ENCODE peak calls at places on chromosomes 2 and 18, in eight cellular contexts. M is IMR-90, Y is Peyer's patch, P is nephron progenitor cell, X is neural crest cell, R is cardiac muscle cell, I is endothelial cell, Q is A673. H is an unnamed sample.

GRCh38 chr2:223846524-223846923 is 9.1 kb upstream of the AP1S3 start:
- DNase-seq in X (no peak), P (no peak), I (no peak), Y (no peak), M (peak; percentile 93), Q (peak; percentile 39), R (no peak), H (no peak)

GRCh38 chr2:46978696-46979095 is 63.1 kb upstream of the MCFD2 start:
- DNase-seq in X (no peak), R (no peak), P (no peak), I (no peak), Q (no peak), Y (no peak), M (no peak), H (no peak)

GRCh38 chr2:70086278-70086837 is 919 bp upstream of the PCBP1 start:
- DNase-seq in Q (peak; percentile 74), Y (peak; percentile 89), P (peak; percentile 43), X (peak; percentile 58), R (peak; percentile 62), I (peak; percentile 64), M (peak; percentile 82), H (peak; percentile 75)

GRCh38 chr2:223644116-223644515 is 42.0 kb upstream of the SCG2 start:
- DNase-seq in X (no peak), I (no peak), Y (no peak), M (no peak), R (no peak), Q (peak; percentile 96), P (no peak), H (no peak)

GRCh38 chr2:223625652-223626051 is 23.5 kb upstream of the SCG2 start:
- DNase-seq in P (no peak), Q (no peak), X (no peak), R (no peak), I (no peak), M (no peak), Y (no peak), H (no peak)

GRCh38 chr2:217106650-217107014 is 246.8 kb upstream of the TNP1 start:
- DNase-seq in R (no peak), X (no peak), M (peak; percentile 65), I (no peak), P (no peak), Q (peak; percentile 21), Y (no peak), H (no peak)

GRCh38 chr2:238585836-238586821 is 159.4 kb downstream of the ASB1 start:
- DNase-seq in Y (no peak), Q (no peak), I (no peak), X (peak; percentile 25), R (no peak), P (no peak), M (no peak), H (no peak)

GRCh38 chr2:106107509-106108131 is 86.5 kb downstream of the UXS1 start:
- DNase-seq in I (no peak), Q (no peak), P (no peak), R (no peak), X (no peak), Y (no peak), M (peak; percentile 81), H (no peak)

GRCh38 chr2:159225025-159226016 is 61.2 kb downstream of the WDSUB1 start:
- DNase-seq in P (no peak), I (no peak), M (no peak), Q (no peak), X (no peak), Y (no peak), R (no peak), H (no peak)

GRCh38 chr18:23718731-23719130 is 29.5 kb downstream of the LAMA3 start:
- DNase-seq in R (no peak), I (no peak), Y (no peak), M (no peak), P (no peak), Q (no peak), X (no peak), H (no peak)

GRCh38 chr2:231276986-231277385 is 78.6 kb downstream of the ARMC9 start:
- DNase-seq in Q (no peak), P (no peak), R (no peak), Y (no peak), X (no peak), M (no peak), I (no peak), H (no peak)

GRCh38 chr2:109659356-109660045 is 45.3 kb downstream of the SOWAHC start:
- DNase-seq in R (no peak), I (no peak), M (no peak), Q (no peak), X (no peak), Y (peak; percentile 35), P (no peak), H (no peak)

GRCh38 chr2:172455121-172455515 is 27.7 kb downstream of the ITGA6 start:
- DNase-seq in R (no peak), M (no peak), Y (no peak), X (no peak), P (no peak), I (no peak), Q (no peak), H (no peak)

GRCh38 chr2:19786408-19787058 is 115.2 kb downstream of the TTC32 start:
- DNase-seq in M (peak; percentile 86), R (no peak), Y (no peak), Q (no peak), P (no peak), X (no peak), I (no peak), H (no peak)

GRCh38 chr2:15787535-15788457 is 152.6 kb upstream of the MYCN start:
- DNase-seq in P (no peak), Q (no peak), M (no peak), X (no peak), R (no peak), Y (no peak), I (no peak), H (no peak)

GRCh38 chr18:5518899-5519371 is 24.9 kb downstream of the EPB41L3 start:
- DNase-seq in P (no peak), M (peak; percentile 71), R (no peak), X (no peak), Y (no peak), I (no peak), Q (peak; percentile 18), H (no peak)

GRCh38 chr2:174334781-174335604 is at the start of gene SP9:
- DNase-seq in Q (peak; percentile 88), M (peak; percentile 46), P (peak; percentile 83), I (peak; percentile 68), X (peak; percentile 63), R (peak; percentile 88), Y (no peak), H (peak; percentile 91)

GRCh38 chr2:130908832-130909231 is 72.1 kb downstream of the ARHGEF4 start:
- DNase-seq in R (no peak), P (no peak), I (no peak), Y (no peak), M (no peak), Q (no peak), X (no peak), H (no peak)

GRCh38 chr2:74548919-74549684 is 4.6 kb downstream of the LOXL3 start:
- DNase-seq in R (peak; percentile 76), X (peak; percentile 36), Q (peak; percentile 38), P (peak; percentile 74), I (peak; percentile 34), Y (peak; percentile 75), M (peak; percentile 46), H (peak; percentile 92)

GRCh38 chr2:138499684-138500083 is 1.9 kb upstream of the SPOPL start:
- DNase-seq in Y (no peak), M (no peak), P (no peak), X (no peak), Q (no peak), I (no peak), R (no peak), H (no peak)

GRCh38 chr2:138494265-138494966 is 7.2 kb upstream of the SPOPL start:
- DNase-seq in I (no peak), P (no peak), Y (no peak), Q (no peak), M (no peak), R (no peak), X (no peak), H (no peak)

GRCh38 chr2:138496096-138496651 is 5.4 kb upstream of the SPOPL start:
- DNase-seq in R (no peak), Q (no peak), P (no peak), Y (no peak), M (no peak), X (no peak), I (no peak), H (no peak)

GRCh38 chr2:138495384-138495783 is 6.2 kb upstream of the SPOPL start:
- DNase-seq in P (no peak), R (no peak), M (no peak), I (no peak), Q (no peak), X (no peak), Y (no peak), H (no peak)

GRCh38 chr2:138497294-138497693 is 4.3 kb upstream of the SPOPL start:
- DNase-seq in R (no peak), X (no peak), Q (no peak), P (no peak), M (no peak), Y (no peak), I (no peak), H (no peak)
- TF ChIP-seq CTCF in R (no peak), X (no peak), Q (no peak), P (no peak), M (no peak), Y (no peak), I (no peak), H (no peak)

GRCh38 chr18:4444306-4444705 is 10.8 kb downstream of the DLGAP1 start:
- DNase-seq in Y (no peak), P (no peak), R (no peak), X (no peak), I (no peak), M (no peak), Q (no peak), H (no peak)
- TF ChIP-seq CTCF in Y (no peak), P (no peak), R (no peak), X (no peak), I (no peak), M (no peak), Q (no peak), H (no peak)

GRCh38 chr2:128258218-128258617 is 60.5 kb downstream of the HS6ST1 start:
- DNase-seq in M (no peak), P (no peak), Q (no peak), I (no peak), Y (no peak), X (no peak), R (no peak), H (no peak)

GRCh38 chr2:128262315-128263253 is 56.1 kb downstream of the HS6ST1 start:
- DNase-seq in Q (no peak), M (no peak), P (no peak), X (no peak), Y (no peak), R (no peak), I (no peak), H (no peak)

GRCh38 chr2:128261245-128262128 is 57.2 kb downstream of the HS6ST1 start:
- DNase-seq in I (no peak), Q (no peak), X (no peak), R (no peak), P (no peak), M (no peak), Y (no peak), H (no peak)

GRCh38 chr2:128259585-128259984 is 59.1 kb downstream of the HS6ST1 start:
- DNase-seq in Q (no peak), M (no peak), X (no peak), Y (no peak), I (no peak), P (no peak), R (no peak), H (no peak)

GRCh38 chr2:128260239-128261138 is 58.2 kb downstream of the HS6ST1 start:
- DNase-seq in M (peak; percentile 81), Y (no peak), R (no peak), Q (peak; percentile 15), X (peak; percentile 65), P (peak; percentile 25), I (peak; percentile 26), H (peak; percentile 25)
- TF ChIP-seq CTCF in M (no peak), Y (no peak), R (peak; percentile 39), Q (no peak), X (no peak), P (no peak), I (no peak), H (no peak)

GRCh38 chr18:72830109-72830508 is 37.7 kb downstream of the NETO1 start:
- DNase-seq in I (peak; percentile 66), P (peak; percentile 85), Y (no peak), M (no peak), R (peak; percentile 77), Q (peak; percentile 10), X (peak; percentile 51), H (no peak)
- TF ChIP-seq CTCF in I (no peak), P (no peak), Y (no peak), M (no peak), R (no peak), Q (no peak), X (no peak), H (no peak)